ENCODE peak calls at places on chromosomes 12 and 14, in ten cellular contexts. M is HEK293T; J is AG10803; I is GM10248; D is ovary; G is memory B cell; C is ecto neural progenitor cell; K is GM19239; L is stimulated activated CD8-positive, alpha-beta memory T cell treated with anti-CD3 and anti-CD28 coated beads, Interleukin-4, amount 100 ng/mL, for 24 hours; X is heart right ventricle. E is an unnamed sample.

GRCh38 chr14:51616724-51617409 is 34.8 kb upstream of the FRMD6 start:
- DNase-seq in G (no peak), J (peak), K (no peak), C (no peak), X (no peak), I (no peak), D (no peak), M (no peak), L (no peak), E (no peak)

GRCh38 chr12:91913651-91914050 is 232.0 kb downstream of the BTG1 start:
- DNase-seq in J (no peak), L (no peak), D (no peak), K (no peak), X (no peak), G (no peak), M (no peak), I (no peak), C (no peak), E (no peak)

GRCh38 chr14:106586098-106586704 is 1059.8 kb downstream of the TMEM121 start:
- DNase-seq in C (no peak), X (no peak), I (peak), J (no peak), L (peak), M (peak), G (peak), K (peak), D (no peak), E (peak)

GRCh38 chr12:70290126-70290525 is 46.9 kb downstream of the CNOT2 start:
- DNase-seq in L (no peak), K (no peak), I (no peak), M (no peak), X (no peak), D (no peak), J (peak), G (no peak), C (no peak), E (no peak)

GRCh38 chr12:108629824-108630476 is 3.7 kb downstream of the SELPLG start:
- DNase-seq in I (no peak), K (no peak), M (peak), C (no peak), D (no peak), G (no peak), X (no peak), J (peak), L (no peak), E (peak)

GRCh38 chr12:116121453-116121871 is 156.0 kb downstream of the MED13L start:
- DNase-seq in J (peak), X (no peak), D (no peak), K (no peak), G (no peak), I (no peak), L (no peak), C (no peak), M (no peak), E (no peak)

GRCh38 chr14:31505411-31505810 is 17.6 kb upstream of the GPR33 start:
- DNase-seq in D (no peak), G (no peak), I (no peak), C (no peak), K (no peak), M (no peak), J (peak), L (no peak), X (no peak), E (no peak)

GRCh38 chr12:59067068-59067467 is 146.8 kb upstream of the LRIG3 start:
- DNase-seq in I (no peak), D (no peak), X (no peak), K (no peak), C (no peak), J (peak), L (no peak), G (no peak), M (no peak), E (no peak)

GRCh38 chr12:88242161-88242925 is 100.2 kb downstream of the TMTC3 start:
- DNase-seq in M (no peak), G (no peak), K (no peak), X (no peak), I (no peak), D (no peak), J (peak), L (no peak), C (no peak), E (no peak)

GRCh38 chr12:127928615-127929014 is 338.4 kb upstream of the TMEM132C start:
- DNase-seq in I (no peak), D (no peak), X (no peak), J (peak), G (no peak), L (no peak), K (no peak), C (no peak), M (no peak), E (no peak)

GRCh38 chr12:52527121-52527800 is 7.1 kb upstream of the KRT5 start:
- DNase-seq in X (no peak), C (no peak), K (no peak), I (no peak), M (no peak), L (no peak), G (no peak), D (no peak), J (no peak), E (peak)

GRCh38 chr14:69882086-69882864 is 3.1 kb downstream of the SMOC1 start:
- DNase-seq in C (peak), K (no peak), I (no peak), D (no peak), L (no peak), M (no peak), X (no peak), G (no peak), J (no peak), E (no peak)

GRCh38 chr12:64608901-64609542 is 1.3 kb upstream of the RASSF3 start:
- DNase-seq in J (peak), M (peak), G (peak), X (no peak), K (peak), I (peak), L (no peak), C (peak), D (no peak), E (no peak)

GRCh38 chr12:388547-389137 is 478 bp downstream of the KDM5A start:
- DNase-seq in I (peak), M (peak), G (peak), L (peak), C (no peak), J (peak), X (peak), D (no peak), K (peak), E (peak)

GRCh38 chr12:26524862-26525465 is 308.0 kb downstream of the ITPR2 start:
- DNase-seq in X (no peak), K (no peak), M (peak), L (peak), D (no peak), C (no peak), G (peak), I (no peak), J (no peak), E (no peak)

GRCh38 chr14:90577661-90578282 is 180.9 kb downstream of the CALM1 start:
- DNase-seq in D (no peak), L (no peak), C (no peak), K (no peak), G (no peak), M (no peak), J (no peak), I (no peak), X (peak), E (no peak)

GRCh38 chr12:121110211-121110940 is 22.3 kb upstream of the P2RX7 start:
- DNase-seq in X (peak), C (peak), D (peak), L (peak), I (peak), J (peak), K (peak), M (peak), G (peak), E (peak)

GRCh38 chr12:67705394-67706370 is 57.1 kb downstream of the DYRK2 start:
- DNase-seq in X (no peak), M (no peak), D (no peak), K (no peak), C (no peak), L (no peak), J (peak), G (no peak), I (no peak), E (no peak)

GRCh38 chr12:65510584-65511050 is 232.1 kb downstream of the MSRB3 start:
- DNase-seq in J (no peak), G (no peak), L (no peak), K (no peak), D (peak), I (no peak), X (peak), C (peak), M (peak), E (no peak)

GRCh38 chr12:76143343-76144252 is 59.1 kb upstream of the NAP1L1 start:
- DNase-seq in J (no peak), C (no peak), D (no peak), M (no peak), L (no peak), X (no peak), G (no peak), K (peak), I (peak), E (no peak)

GRCh38 chr14:95493976-95494375 is 22.5 kb downstream of the SYNE3 start:
- DNase-seq in C (no peak), I (no peak), J (no peak), M (no peak), G (no peak), K (no peak), X (no peak), D (no peak), L (no peak), E (no peak)

GRCh38 chr14:56394826-56395543 is 184.6 kb upstream of the TMEM260 start:
- DNase-seq in X (no peak), C (no peak), J (no peak), K (no peak), M (no peak), I (no peak), D (no peak), G (no peak), L (no peak), E (no peak)

GRCh38 chr12:116498471-116498870 is 60.7 kb upstream of the MAP1LC3B2 start:
- DNase-seq in C (no peak), M (no peak), L (no peak), X (no peak), K (no peak), G (no peak), D (no peak), I (no peak), J (peak), E (no peak)